ENCODE peak calls at places on chromosomes 13 and 19, in ten cellular contexts. One of them, this sample, is unnamed. For H3K4me1, the result is how much of the 10 kb centered on the place peaks cover.

GRCh38 chr19:6587093-6587820 is 3.7 kb downstream of the CD70 start:
- DNase-seq in keratinocyte: no peak
- DNase-seq in thoracic aorta: no peak
- DNase-seq in HCT116: no peak
- DNase-seq in A549: no peak
- DNase-seq in transverse colon: no peak
- DNase-seq in ovary: no peak
- DNase-seq in breast epithelium: no peak
- DNase-seq in cardiac muscle cell: peak
- DNase-seq in lower lobe of right lung: no peak
- DNase-seq in this sample: peak

GRCh38 chr19:7869910-7870511 is 4.2 kb downstream of the PRR36 start:
- DNase-seq in thoracic aorta: no peak
- DNase-seq in lower lobe of right lung: peak
- DNase-seq in HCT116: peak
- DNase-seq in cardiac muscle cell: no peak
- DNase-seq in ovary: peak
- DNase-seq in keratinocyte: no peak
- DNase-seq in breast epithelium: no peak
- DNase-seq in A549: peak
- DNase-seq in transverse colon: peak
- DNase-seq in this sample: peak

GRCh38 chr13:99323488-99323887 is 16.3 kb upstream of the GPR183 start:
- DNase-seq in HCT116: peak
- DNase-seq in breast epithelium: no peak
- DNase-seq in keratinocyte: no peak
- DNase-seq in ovary: no peak
- DNase-seq in cardiac muscle cell: no peak
- DNase-seq in lower lobe of right lung: no peak
- DNase-seq in A549: no peak
- DNase-seq in transverse colon: no peak
- DNase-seq in thoracic aorta: no peak
- DNase-seq in this sample: no peak

GRCh38 chr13:23496255-23496654 is 62.8 kb upstream of the SACS start:
- DNase-seq in ovary: no peak
- DNase-seq in HCT116: no peak
- DNase-seq in keratinocyte: no peak
- DNase-seq in lower lobe of right lung: no peak
- DNase-seq in transverse colon: no peak
- DNase-seq in A549: no peak
- DNase-seq in breast epithelium: no peak
- DNase-seq in thoracic aorta: no peak
- DNase-seq in cardiac muscle cell: no peak
- DNase-seq in this sample: no peak

GRCh38 chr13:90943961-90944360 is 403.5 kb upstream of the MIR17HG start:
- DNase-seq in breast epithelium: no peak
- DNase-seq in cardiac muscle cell: no peak
- DNase-seq in A549: no peak
- DNase-seq in keratinocyte: no peak
- DNase-seq in transverse colon: no peak
- DNase-seq in thoracic aorta: no peak
- DNase-seq in HCT116: no peak
- DNase-seq in lower lobe of right lung: no peak
- DNase-seq in ovary: no peak
- DNase-seq in this sample: no peak

GRCh38 chr19:31450696-31451095 is 101.5 kb upstream of the TSHZ3 start:
- DNase-seq in breast epithelium: no peak
- DNase-seq in ovary: no peak
- DNase-seq in HCT116: no peak
- DNase-seq in thoracic aorta: no peak
- DNase-seq in lower lobe of right lung: no peak
- DNase-seq in cardiac muscle cell: no peak
- DNase-seq in keratinocyte: no peak
- DNase-seq in A549: no peak
- DNase-seq in transverse colon: no peak
- DNase-seq in this sample: no peak

GRCh38 chr13:39881887-39882286 is 226.4 kb downstream of the COG6 start:
- DNase-seq in keratinocyte: no peak
- DNase-seq in lower lobe of right lung: no peak
- DNase-seq in A549: no peak
- DNase-seq in breast epithelium: no peak
- DNase-seq in ovary: no peak
- DNase-seq in cardiac muscle cell: no peak
- DNase-seq in transverse colon: no peak
- DNase-seq in HCT116: no peak
- DNase-seq in thoracic aorta: no peak
- DNase-seq in this sample: no peak

GRCh38 chr19:23305555-23305954 is 55.4 kb upstream of the ZNF724 start:
- DNase-seq in ovary: no peak
- DNase-seq in HCT116: no peak
- DNase-seq in lower lobe of right lung: no peak
- DNase-seq in breast epithelium: no peak
- DNase-seq in A549: no peak
- DNase-seq in thoracic aorta: no peak
- DNase-seq in keratinocyte: no peak
- DNase-seq in transverse colon: no peak
- DNase-seq in cardiac muscle cell: no peak
- DNase-seq in this sample: no peak

GRCh38 chr13:36051082-36051481 is 80.1 kb downstream of the DCLK1 start:
- DNase-seq in transverse colon: no peak
- DNase-seq in HCT116: no peak
- DNase-seq in lower lobe of right lung: no peak
- DNase-seq in ovary: no peak
- DNase-seq in cardiac muscle cell: no peak
- DNase-seq in thoracic aorta: no peak
- DNase-seq in breast epithelium: no peak
- DNase-seq in A549: no peak
- DNase-seq in keratinocyte: no peak
- DNase-seq in this sample: no peak

GRCh38 chr13:36882829-36883390 is 37.1 kb downstream of the SMAD9 start:
- DNase-seq in A549: no peak
- DNase-seq in cardiac muscle cell: no peak
- DNase-seq in thoracic aorta: no peak
- DNase-seq in HCT116: no peak
- DNase-seq in lower lobe of right lung: no peak
- DNase-seq in keratinocyte: no peak
- DNase-seq in transverse colon: no peak
- DNase-seq in breast epithelium: no peak
- DNase-seq in ovary: no peak
- DNase-seq in this sample: no peak

GRCh38 chr13:39144941-39145533 is 106.8 kb downstream of the NHLRC3 start:
- DNase-seq in breast epithelium: no peak
- DNase-seq in transverse colon: peak
- DNase-seq in ovary: peak
- DNase-seq in thoracic aorta: no peak
- DNase-seq in A549: peak
- DNase-seq in cardiac muscle cell: peak
- DNase-seq in keratinocyte: peak
- DNase-seq in HCT116: peak
- DNase-seq in lower lobe of right lung: no peak
- DNase-seq in this sample: peak

GRCh38 chr13:97028441-97029299 is 34.4 kb upstream of the OXGR1 start:
- DNase-seq in keratinocyte: no peak
- DNase-seq in ovary: peak
- DNase-seq in breast epithelium: no peak
- DNase-seq in A549: peak
- DNase-seq in transverse colon: peak
- DNase-seq in cardiac muscle cell: peak
- DNase-seq in HCT116: peak
- DNase-seq in lower lobe of right lung: no peak
- DNase-seq in thoracic aorta: no peak
- DNase-seq in this sample: peak

GRCh38 chr13:34361528-34361927 is 543.6 kb downstream of the RFC3 start:
- DNase-seq in transverse colon: no peak
- DNase-seq in A549: no peak
- DNase-seq in cardiac muscle cell: no peak
- DNase-seq in ovary: no peak
- DNase-seq in thoracic aorta: no peak
- DNase-seq in lower lobe of right lung: no peak
- DNase-seq in keratinocyte: peak
- DNase-seq in HCT116: no peak
- DNase-seq in breast epithelium: no peak
- DNase-seq in this sample: no peak

DNA sequence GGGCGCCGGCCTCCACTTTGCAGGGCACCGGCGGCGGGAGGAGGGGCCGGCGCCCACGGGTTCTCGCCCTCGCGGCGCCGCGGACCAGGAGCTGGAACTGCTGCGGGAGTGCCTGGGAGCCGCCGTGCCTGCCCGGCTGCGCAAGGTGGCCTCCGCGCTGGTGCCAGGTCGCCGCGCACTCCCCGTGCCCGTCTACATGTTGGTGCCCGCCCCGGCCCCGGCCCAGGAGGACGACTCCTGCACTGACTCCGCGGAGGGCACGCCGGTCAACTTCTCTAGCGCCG is 11.8 kb downstream of the C19orf25 start:
- DNase-seq in cardiac muscle cell: no peak
- DNase-seq in transverse colon: no peak
- DNase-seq in keratinocyte: no peak
- DNase-seq in A549: no peak
- DNase-seq in lower lobe of right lung: no peak
- DNase-seq in HCT116: no peak
- DNase-seq in breast epithelium: no peak
- DNase-seq in thoracic aorta: no peak
- DNase-seq in ovary: no peak
- DNase-seq in this sample: no peak
- H3K4me1 ChIP-seq in cardiac muscle cell: under half
- H3K4me1 ChIP-seq in transverse colon: half or more
- H3K4me1 ChIP-seq in keratinocyte: under half
- H3K4me1 ChIP-seq in A549: under half
- H3K4me1 ChIP-seq in lower lobe of right lung: half or more
- H3K4me1 ChIP-seq in HCT116: under half
- H3K4me1 ChIP-seq in breast epithelium: under half
- H3K4me1 ChIP-seq in thoracic aorta: under half
- H3K4me1 ChIP-seq in ovary: under half
- H3K4me1 ChIP-seq in this sample: under half

GRCh38 chr13:113209336-113209879 is at the start of gene CUL4A:
- DNase-seq in ovary: peak
- DNase-seq in lower lobe of right lung: peak
- DNase-seq in transverse colon: peak
- DNase-seq in keratinocyte: no peak
- DNase-seq in breast epithelium: peak
- DNase-seq in HCT116: peak
- DNase-seq in cardiac muscle cell: peak
- DNase-seq in thoracic aorta: no peak
- DNase-seq in A549: peak
- DNase-seq in this sample: peak
- TF ChIP-seq CTCF in ovary: no peak
- TF ChIP-seq CTCF in lower lobe of right lung: no peak
- TF ChIP-seq CTCF in transverse colon: no peak
- TF ChIP-seq CTCF in keratinocyte: no peak
- TF ChIP-seq CTCF in breast epithelium: no peak
- TF ChIP-seq CTCF in HCT116: no peak
- TF ChIP-seq CTCF in cardiac muscle cell: no peak
- TF ChIP-seq CTCF in thoracic aorta: no peak
- TF ChIP-seq CTCF in A549: no peak
- TF ChIP-seq CTCF in this sample: no peak

GRCh38 chr13:41232715-41233114 is 30.7 kb downstream of the MTRF1 start:
- DNase-seq in keratinocyte: no peak
- DNase-seq in transverse colon: no peak
- DNase-seq in lower lobe of right lung: no peak
- DNase-seq in thoracic aorta: no peak
- DNase-seq in cardiac muscle cell: no peak
- DNase-seq in A549: no peak
- DNase-seq in HCT116: no peak
- DNase-seq in ovary: no peak
- DNase-seq in breast epithelium: no peak
- DNase-seq in this sample: no peak
- H3K4me3 ChIP-seq in keratinocyte: no peak
- H3K4me3 ChIP-seq in transverse colon: no peak
- H3K4me3 ChIP-seq in lower lobe of right lung: no peak
- H3K4me3 ChIP-seq in thoracic aorta: no peak
- H3K4me3 ChIP-seq in cardiac muscle cell: no peak
- H3K4me3 ChIP-seq in A549: no peak
- H3K4me3 ChIP-seq in HCT116: no peak
- H3K4me3 ChIP-seq in ovary: no peak
- H3K4me3 ChIP-seq in breast epithelium: no peak
- H3K4me3 ChIP-seq in this sample: no peak

GRCh38 chr19:2179095-2179494 is 15.4 kb downstream of the DOT1L start:
- DNase-seq in keratinocyte: no peak
- DNase-seq in thoracic aorta: no peak
- DNase-seq in cardiac muscle cell: no peak
- DNase-seq in HCT116: no peak
- DNase-seq in lower lobe of right lung: no peak
- DNase-seq in transverse colon: no peak
- DNase-seq in breast epithelium: no peak
- DNase-seq in ovary: no peak
- DNase-seq in A549: no peak
- DNase-seq in this sample: peak

GRCh38 chr19:2180114-2180513 is 16.4 kb downstream of the DOT1L start:
- DNase-seq in keratinocyte: no peak
- DNase-seq in ovary: no peak
- DNase-seq in transverse colon: no peak
- DNase-seq in lower lobe of right lung: no peak
- DNase-seq in cardiac muscle cell: no peak
- DNase-seq in HCT116: no peak
- DNase-seq in breast epithelium: no peak
- DNase-seq in thoracic aorta: no peak
- DNase-seq in A549: no peak
- DNase-seq in this sample: peak

GRCh38 chr19:2184422-2185012 is 20.8 kb downstream of the DOT1L start:
- DNase-seq in transverse colon: no peak
- DNase-seq in cardiac muscle cell: no peak
- DNase-seq in breast epithelium: no peak
- DNase-seq in A549: no peak
- DNase-seq in lower lobe of right lung: no peak
- DNase-seq in ovary: no peak
- DNase-seq in keratinocyte: no peak
- DNase-seq in thoracic aorta: no peak
- DNase-seq in HCT116: no peak
- DNase-seq in this sample: peak

GRCh38 chr19:2181618-2181997 is 17.9 kb downstream of the DOT1L start:
- DNase-seq in ovary: no peak
- DNase-seq in HCT116: no peak
- DNase-seq in breast epithelium: no peak
- DNase-seq in A549: no peak
- DNase-seq in transverse colon: no peak
- DNase-seq in cardiac muscle cell: no peak
- DNase-seq in lower lobe of right lung: no peak
- DNase-seq in keratinocyte: no peak
- DNase-seq in thoracic aorta: no peak
- DNase-seq in this sample: no peak

DNA sequence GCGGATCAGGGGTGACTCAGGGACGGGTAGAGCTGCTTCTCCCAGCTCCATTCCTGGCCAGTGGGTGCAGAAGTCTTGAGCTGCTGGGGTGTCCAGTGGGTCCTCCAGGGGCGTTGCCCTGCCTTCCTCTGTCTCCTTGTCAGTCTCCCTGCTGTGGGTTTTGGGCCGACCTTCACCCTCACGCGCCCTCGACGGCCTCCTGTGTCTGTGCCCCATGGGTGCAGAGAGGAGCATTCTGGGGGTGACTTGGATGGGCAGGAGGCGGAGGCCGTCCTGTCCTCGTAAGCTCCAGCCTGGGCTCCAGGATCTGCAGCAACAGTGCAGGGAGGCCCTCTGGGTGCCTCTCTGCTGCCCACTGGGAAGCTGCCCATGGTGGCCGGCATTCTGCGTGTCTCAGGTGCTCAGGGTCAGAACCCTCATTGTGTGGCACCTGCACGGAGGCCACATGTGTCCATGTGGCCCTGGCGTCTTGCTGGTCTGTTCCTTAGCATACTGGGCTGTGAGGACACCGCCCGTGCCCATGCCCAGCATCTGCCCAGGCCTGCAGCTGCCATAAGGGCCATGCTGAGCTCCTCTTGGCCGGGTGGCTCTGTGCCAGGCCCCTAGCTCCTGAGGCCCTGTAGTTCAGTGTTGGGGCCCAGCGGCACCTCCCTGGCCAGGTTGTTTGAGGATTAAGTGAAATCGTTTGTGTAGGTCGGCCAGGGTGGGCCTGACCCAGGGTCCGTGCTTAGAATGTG is 17.3 kb downstream of the DOT1L start:
- DNase-seq in cardiac muscle cell: no peak
- DNase-seq in keratinocyte: no peak
- DNase-seq in A549: no peak
- DNase-seq in HCT116: no peak
- DNase-seq in transverse colon: no peak
- DNase-seq in ovary: no peak
- DNase-seq in breast epithelium: no peak
- DNase-seq in lower lobe of right lung: no peak
- DNase-seq in thoracic aorta: no peak
- DNase-seq in this sample: peak
- H3K4me1 ChIP-seq in cardiac muscle cell: under half
- H3K4me1 ChIP-seq in keratinocyte: under half
- H3K4me1 ChIP-seq in A549: under half
- H3K4me1 ChIP-seq in HCT116: under half
- H3K4me1 ChIP-seq in transverse colon: under half
- H3K4me1 ChIP-seq in ovary: under half
- H3K4me1 ChIP-seq in breast epithelium: under half
- H3K4me1 ChIP-seq in lower lobe of right lung: under half
- H3K4me1 ChIP-seq in thoracic aorta: under half
- H3K4me1 ChIP-seq in this sample: under half

This sample was measured in osteoblast.